ENCODE peak calls at places on chromosomes 3 and 15, in nine cellular contexts. One of them, this sample, is unnamed.

GRCh38 chr3:46898321-46899150 is 21.0 kb downstream of the PTH1R start:
- DNase-seq in choroid plexus epithelial cell: no peak
- DNase-seq in dorsolateral prefrontal cortex: peak
- DNase-seq in neural crest cell: no peak
- DNase-seq in IMR-90: no peak
- DNase-seq in lung: no peak
- DNase-seq in hepatocyte: no peak
- DNase-seq in AG10803: no peak
- DNase-seq in CD8-positive, alpha-beta T cell: no peak
- DNase-seq in this sample: no peak

GRCh38 chr15:33278816-33279612 is 31.8 kb upstream of the RYR3 start:
- DNase-seq in choroid plexus epithelial cell: peak
- DNase-seq in dorsolateral prefrontal cortex: no peak
- DNase-seq in neural crest cell: no peak
- DNase-seq in IMR-90: peak
- DNase-seq in lung: no peak
- DNase-seq in hepatocyte: peak
- DNase-seq in AG10803: peak
- DNase-seq in CD8-positive, alpha-beta T cell: no peak
- DNase-seq in this sample: peak

GRCh38 chr15:101773496-101774100 is 29.7 kb upstream of the OR4F6 start:
- DNase-seq in choroid plexus epithelial cell: peak
- DNase-seq in dorsolateral prefrontal cortex: no peak
- DNase-seq in neural crest cell: no peak
- DNase-seq in IMR-90: no peak
- DNase-seq in lung: no peak
- DNase-seq in hepatocyte: peak
- DNase-seq in AG10803: no peak
- DNase-seq in CD8-positive, alpha-beta T cell: no peak
- DNase-seq in this sample: no peak

GRCh38 chr3:138066972-138067371 is 48.4 kb downstream of the DZIP1L start:
- DNase-seq in choroid plexus epithelial cell: no peak
- DNase-seq in dorsolateral prefrontal cortex: no peak
- DNase-seq in neural crest cell: no peak
- DNase-seq in IMR-90: peak
- DNase-seq in lung: no peak
- DNase-seq in hepatocyte: no peak
- DNase-seq in AG10803: no peak
- DNase-seq in CD8-positive, alpha-beta T cell: no peak
- DNase-seq in this sample: no peak

GRCh38 chr3:146504546-146505197 is 35.3 kb upstream of the PLSCR2 start:
- DNase-seq in choroid plexus epithelial cell: no peak
- DNase-seq in dorsolateral prefrontal cortex: no peak
- DNase-seq in neural crest cell: no peak
- DNase-seq in IMR-90: no peak
- DNase-seq in lung: no peak
- DNase-seq in hepatocyte: no peak
- DNase-seq in AG10803: no peak
- DNase-seq in CD8-positive, alpha-beta T cell: no peak
- DNase-seq in this sample: no peak

GRCh38 chr3:122031123-122031468 is 9.0 kb upstream of the ILDR1 start:
- DNase-seq in choroid plexus epithelial cell: no peak
- DNase-seq in dorsolateral prefrontal cortex: no peak
- DNase-seq in neural crest cell: no peak
- DNase-seq in IMR-90: no peak
- DNase-seq in lung: no peak
- DNase-seq in hepatocyte: no peak
- DNase-seq in AG10803: no peak
- DNase-seq in CD8-positive, alpha-beta T cell: no peak
- DNase-seq in this sample: no peak

GRCh38 chr15:65827065-65827464 is 35.0 kb upstream of the DENND4A start:
- DNase-seq in choroid plexus epithelial cell: no peak
- DNase-seq in dorsolateral prefrontal cortex: no peak
- DNase-seq in neural crest cell: no peak
- DNase-seq in IMR-90: no peak
- DNase-seq in lung: no peak
- DNase-seq in hepatocyte: no peak
- DNase-seq in AG10803: no peak
- DNase-seq in CD8-positive, alpha-beta T cell: no peak
- DNase-seq in this sample: no peak

GRCh38 chr3:117398166-117398954 is 688.8 kb downstream of the TUSC7 start:
- DNase-seq in choroid plexus epithelial cell: no peak
- DNase-seq in dorsolateral prefrontal cortex: peak
- DNase-seq in neural crest cell: peak
- DNase-seq in IMR-90: no peak
- DNase-seq in lung: no peak
- DNase-seq in hepatocyte: no peak
- DNase-seq in AG10803: no peak
- DNase-seq in CD8-positive, alpha-beta T cell: no peak
- DNase-seq in this sample: no peak

GRCh38 chr3:157093096-157093495 is 66.9 kb downstream of the CCNL1 start:
- DNase-seq in choroid plexus epithelial cell: no peak
- DNase-seq in dorsolateral prefrontal cortex: no peak
- DNase-seq in neural crest cell: no peak
- DNase-seq in IMR-90: no peak
- DNase-seq in lung: no peak
- DNase-seq in hepatocyte: no peak
- DNase-seq in AG10803: no peak
- DNase-seq in CD8-positive, alpha-beta T cell: no peak
- DNase-seq in this sample: no peak

GRCh38 chr3:157096328-157096727 is 63.6 kb downstream of the CCNL1 start:
- DNase-seq in choroid plexus epithelial cell: no peak
- DNase-seq in dorsolateral prefrontal cortex: no peak
- DNase-seq in neural crest cell: no peak
- DNase-seq in IMR-90: no peak
- DNase-seq in lung: no peak
- DNase-seq in hepatocyte: no peak
- DNase-seq in AG10803: no peak
- DNase-seq in CD8-positive, alpha-beta T cell: no peak
- DNase-seq in this sample: no peak

GRCh38 chr3:157094301-157094700 is 65.6 kb downstream of the CCNL1 start:
- DNase-seq in choroid plexus epithelial cell: no peak
- DNase-seq in dorsolateral prefrontal cortex: no peak
- DNase-seq in neural crest cell: no peak
- DNase-seq in IMR-90: no peak
- DNase-seq in lung: no peak
- DNase-seq in hepatocyte: no peak
- DNase-seq in AG10803: no peak
- DNase-seq in CD8-positive, alpha-beta T cell: no peak
- DNase-seq in this sample: no peak

GRCh38 chr3:157097198-157097597 is 62.7 kb downstream of the CCNL1 start:
- DNase-seq in choroid plexus epithelial cell: no peak
- DNase-seq in dorsolateral prefrontal cortex: no peak
- DNase-seq in neural crest cell: no peak
- DNase-seq in IMR-90: no peak
- DNase-seq in lung: no peak
- DNase-seq in hepatocyte: no peak
- DNase-seq in AG10803: no peak
- DNase-seq in CD8-positive, alpha-beta T cell: no peak
- DNase-seq in this sample: no peak

GRCh38 chr3:157094751-157095480 is 65.0 kb downstream of the CCNL1 start:
- DNase-seq in choroid plexus epithelial cell: no peak
- DNase-seq in dorsolateral prefrontal cortex: no peak
- DNase-seq in neural crest cell: no peak
- DNase-seq in IMR-90: peak
- DNase-seq in lung: no peak
- DNase-seq in hepatocyte: no peak
- DNase-seq in AG10803: peak
- DNase-seq in CD8-positive, alpha-beta T cell: no peak
- DNase-seq in this sample: peak
- TF ChIP-seq CTCF in choroid plexus epithelial cell: no peak
- TF ChIP-seq CTCF in dorsolateral prefrontal cortex: no peak
- TF ChIP-seq CTCF in neural crest cell: no peak
- TF ChIP-seq CTCF in IMR-90: no peak
- TF ChIP-seq CTCF in lung: no peak
- TF ChIP-seq CTCF in hepatocyte: no peak
- TF ChIP-seq CTCF in AG10803: no peak
- TF ChIP-seq CTCF in CD8-positive, alpha-beta T cell: no peak
- TF ChIP-seq CTCF in this sample: no peak

GRCh38 chr3:143171656-143172055 is 52.1 kb downstream of the CHST2 start:
- DNase-seq in choroid plexus epithelial cell: peak
- DNase-seq in dorsolateral prefrontal cortex: no peak
- DNase-seq in neural crest cell: no peak
- DNase-seq in IMR-90: peak
- DNase-seq in lung: no peak
- DNase-seq in hepatocyte: no peak
- DNase-seq in AG10803: no peak
- DNase-seq in CD8-positive, alpha-beta T cell: no peak
- DNase-seq in this sample: peak

GRCh38 chr3:143170043-143170442 is 50.5 kb downstream of the CHST2 start:
- DNase-seq in choroid plexus epithelial cell: peak
- DNase-seq in dorsolateral prefrontal cortex: no peak
- DNase-seq in neural crest cell: no peak
- DNase-seq in IMR-90: no peak
- DNase-seq in lung: no peak
- DNase-seq in hepatocyte: no peak
- DNase-seq in AG10803: no peak
- DNase-seq in CD8-positive, alpha-beta T cell: no peak
- DNase-seq in this sample: no peak

GRCh38 chr3:143171141-143171651 is 51.6 kb downstream of the CHST2 start:
- DNase-seq in choroid plexus epithelial cell: peak
- DNase-seq in dorsolateral prefrontal cortex: no peak
- DNase-seq in neural crest cell: no peak
- DNase-seq in IMR-90: peak
- DNase-seq in lung: no peak
- DNase-seq in hepatocyte: no peak
- DNase-seq in AG10803: peak
- DNase-seq in CD8-positive, alpha-beta T cell: no peak
- DNase-seq in this sample: peak

GRCh38 chr3:143172313-143173054 is 52.9 kb downstream of the CHST2 start:
- DNase-seq in choroid plexus epithelial cell: peak
- DNase-seq in dorsolateral prefrontal cortex: no peak
- DNase-seq in neural crest cell: no peak
- DNase-seq in IMR-90: no peak
- DNase-seq in lung: no peak
- DNase-seq in hepatocyte: no peak
- DNase-seq in AG10803: no peak
- DNase-seq in CD8-positive, alpha-beta T cell: no peak
- DNase-seq in this sample: no peak

DNA sequence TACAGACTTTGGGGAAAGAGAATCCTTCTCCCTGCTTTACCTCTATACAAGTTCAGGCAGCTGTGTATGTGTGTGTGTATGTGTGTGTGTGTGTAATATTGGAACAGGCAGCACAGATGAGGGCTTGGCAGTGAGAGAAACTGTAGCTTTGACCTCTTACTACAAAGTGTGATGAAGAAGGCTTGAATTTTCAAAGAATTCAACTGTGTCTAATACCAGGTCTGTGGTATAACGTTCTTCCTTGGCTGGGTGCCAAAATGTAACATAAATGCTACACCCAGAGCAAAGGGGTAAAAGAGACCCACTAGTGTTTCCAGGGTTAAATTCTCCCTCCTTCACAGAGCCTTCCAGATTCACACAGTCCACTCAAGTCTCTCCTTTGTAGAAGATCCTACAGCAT is 51.1 kb downstream of the CHST2 start:
- DNase-seq in choroid plexus epithelial cell: peak
- DNase-seq in dorsolateral prefrontal cortex: no peak
- DNase-seq in neural crest cell: no peak
- DNase-seq in IMR-90: peak
- DNase-seq in lung: no peak
- DNase-seq in hepatocyte: no peak
- DNase-seq in AG10803: no peak
- DNase-seq in CD8-positive, alpha-beta T cell: no peak
- DNase-seq in this sample: peak
- TF ChIP-seq CTCF in choroid plexus epithelial cell: no peak
- TF ChIP-seq CTCF in dorsolateral prefrontal cortex: no peak
- TF ChIP-seq CTCF in neural crest cell: no peak
- TF ChIP-seq CTCF in IMR-90: no peak
- TF ChIP-seq CTCF in lung: no peak
- TF ChIP-seq CTCF in hepatocyte: no peak
- TF ChIP-seq CTCF in AG10803: no peak
- TF ChIP-seq CTCF in CD8-positive, alpha-beta T cell: no peak
- TF ChIP-seq CTCF in this sample: no peak

GRCh38 chr15:60017538-60018199 is 13.6 kb downstream of the FOXB1 start:
- DNase-seq in choroid plexus epithelial cell: peak
- DNase-seq in dorsolateral prefrontal cortex: no peak
- DNase-seq in neural crest cell: no peak
- DNase-seq in IMR-90: no peak
- DNase-seq in lung: no peak
- DNase-seq in hepatocyte: no peak
- DNase-seq in AG10803: no peak
- DNase-seq in CD8-positive, alpha-beta T cell: no peak
- DNase-seq in this sample: no peak

GRCh38 chr15:60022379-60022741 is 18.2 kb downstream of the FOXB1 start:
- DNase-seq in choroid plexus epithelial cell: no peak
- DNase-seq in dorsolateral prefrontal cortex: no peak
- DNase-seq in neural crest cell: no peak
- DNase-seq in IMR-90: no peak
- DNase-seq in lung: no peak
- DNase-seq in hepatocyte: no peak
- DNase-seq in AG10803: no peak
- DNase-seq in CD8-positive, alpha-beta T cell: no peak
- DNase-seq in this sample: no peak

GRCh38 chr15:60026555-60026954 is 22.4 kb downstream of the FOXB1 start:
- DNase-seq in choroid plexus epithelial cell: no peak
- DNase-seq in dorsolateral prefrontal cortex: no peak
- DNase-seq in neural crest cell: no peak
- DNase-seq in IMR-90: no peak
- DNase-seq in lung: no peak
- DNase-seq in hepatocyte: no peak
- DNase-seq in AG10803: no peak
- DNase-seq in CD8-positive, alpha-beta T cell: no peak
- DNase-seq in this sample: no peak

GRCh38 chr15:60020736-60021135 is 16.6 kb downstream of the FOXB1 start:
- DNase-seq in choroid plexus epithelial cell: no peak
- DNase-seq in dorsolateral prefrontal cortex: no peak
- DNase-seq in neural crest cell: no peak
- DNase-seq in IMR-90: no peak
- DNase-seq in lung: no peak
- DNase-seq in hepatocyte: no peak
- DNase-seq in AG10803: no peak
- DNase-seq in CD8-positive, alpha-beta T cell: no peak
- DNase-seq in this sample: no peak

DNA sequence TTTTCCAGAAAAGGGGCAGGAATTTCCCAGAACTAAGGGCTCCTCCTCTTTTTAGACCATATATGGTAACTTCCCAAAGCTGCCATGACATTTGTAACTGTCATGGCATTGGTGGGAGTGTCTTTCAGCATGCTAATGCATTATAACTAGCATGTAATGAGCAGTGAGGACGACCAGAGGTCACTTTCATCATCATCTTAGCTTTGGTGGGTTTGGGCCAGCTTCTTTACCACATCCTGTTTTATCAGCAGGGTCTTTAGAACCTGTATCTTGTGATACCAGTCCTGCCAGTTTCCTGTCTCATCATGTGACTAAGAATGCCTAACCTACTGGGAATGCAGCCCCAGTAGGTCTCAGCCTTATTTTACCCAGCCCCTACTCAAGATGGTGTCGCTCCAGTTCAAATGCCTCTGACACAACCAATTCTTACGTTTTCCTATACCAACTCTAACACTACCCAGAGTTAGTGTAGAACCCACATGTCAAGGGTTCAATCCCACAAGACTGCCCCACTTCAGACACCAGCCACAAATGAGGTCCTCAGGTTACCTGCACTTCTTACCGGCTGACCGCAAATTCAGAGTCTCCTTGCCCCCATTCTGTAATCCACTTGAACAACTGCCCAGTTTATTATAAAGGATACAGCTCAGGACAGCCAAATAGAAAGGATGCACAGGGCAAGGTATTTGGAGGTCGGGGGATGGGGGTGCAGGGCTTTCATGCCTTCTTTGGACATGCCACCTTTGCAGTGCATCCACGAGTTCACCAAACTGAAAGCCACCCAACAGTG is 17.7 kb downstream of the FOXB1 start:
- DNase-seq in choroid plexus epithelial cell: no peak
- DNase-seq in dorsolateral prefrontal cortex: no peak
- DNase-seq in neural crest cell: no peak
- DNase-seq in IMR-90: no peak
- DNase-seq in lung: no peak
- DNase-seq in hepatocyte: no peak
- DNase-seq in AG10803: no peak
- DNase-seq in CD8-positive, alpha-beta T cell: no peak
- DNase-seq in this sample: no peak
- TF ChIP-seq CTCF in choroid plexus epithelial cell: no peak
- TF ChIP-seq CTCF in dorsolateral prefrontal cortex: no peak
- TF ChIP-seq CTCF in neural crest cell: no peak
- TF ChIP-seq CTCF in IMR-90: no peak
- TF ChIP-seq CTCF in lung: no peak
- TF ChIP-seq CTCF in hepatocyte: no peak
- TF ChIP-seq CTCF in AG10803: no peak
- TF ChIP-seq CTCF in CD8-positive, alpha-beta T cell: no peak
- TF ChIP-seq CTCF in this sample: no peak

DNA sequence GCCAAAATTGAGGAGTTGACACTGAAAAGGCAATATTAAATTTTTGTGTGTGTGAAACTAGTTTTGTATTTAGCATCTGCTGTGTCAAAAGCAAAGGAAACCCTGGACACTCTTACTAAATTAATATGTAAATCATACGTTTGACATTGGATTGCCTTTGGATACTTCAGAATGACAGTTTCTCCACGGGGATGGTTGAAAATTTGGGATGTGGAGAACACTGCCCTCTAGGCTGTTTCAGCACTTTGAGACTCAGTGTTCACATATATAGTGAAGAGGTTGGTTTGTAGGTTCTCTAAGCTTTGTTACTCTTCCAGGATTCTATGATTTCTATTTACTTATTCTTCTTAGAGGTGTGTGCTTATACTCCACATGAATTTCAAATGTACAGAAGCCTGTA is 3.0 kb downstream of the ROBO2 start:
- DNase-seq in choroid plexus epithelial cell: peak
- DNase-seq in dorsolateral prefrontal cortex: no peak
- DNase-seq in neural crest cell: no peak
- DNase-seq in IMR-90: no peak
- DNase-seq in lung: no peak
- DNase-seq in hepatocyte: peak
- DNase-seq in AG10803: no peak
- DNase-seq in CD8-positive, alpha-beta T cell: no peak
- DNase-seq in this sample: no peak
- TF ChIP-seq CTCF in choroid plexus epithelial cell: peak
- TF ChIP-seq CTCF in dorsolateral prefrontal cortex: peak
- TF ChIP-seq CTCF in neural crest cell: peak
- TF ChIP-seq CTCF in IMR-90: no peak
- TF ChIP-seq CTCF in lung: no peak
- TF ChIP-seq CTCF in hepatocyte: peak
- TF ChIP-seq CTCF in AG10803: peak
- TF ChIP-seq CTCF in CD8-positive, alpha-beta T cell: no peak
- TF ChIP-seq CTCF in this sample: peak

This sample was measured in HFFc6.